ENCODE peak calls at places on chromosomes 3 and 15, in eight cellular contexts. One of them, this sample, is unnamed.

GRCh38 chr15:78638658-78639314 is 2.2 kb downstream of the CHRNB4 start:
- DNase-seq in uterus: no peak
- DNase-seq in esophagus squamous epithelium: no peak
- DNase-seq in thyroid gland: peak; percentile 53
- DNase-seq in HCT116: peak; percentile 31
- DNase-seq in testis: peak; percentile 79
- DNase-seq in A549: peak; percentile 70
- DNase-seq in ovary: no peak
- DNase-seq in this sample: peak; percentile 74

GRCh38 chr3:72246685-72247084 is 461.7 kb upstream of the PROK2 start:
- DNase-seq in ovary: no peak
- DNase-seq in esophagus squamous epithelium: no peak
- DNase-seq in HCT116: no peak
- DNase-seq in thyroid gland: no peak
- DNase-seq in A549: no peak
- DNase-seq in uterus: peak; percentile 34
- DNase-seq in testis: peak; percentile 29
- DNase-seq in this sample: no peak

GRCh38 chr3:141147657-141148056 is 84.0 kb upstream of the PXYLP1 start:
- DNase-seq in testis: no peak
- DNase-seq in uterus: no peak
- DNase-seq in thyroid gland: no peak
- DNase-seq in esophagus squamous epithelium: no peak
- DNase-seq in ovary: no peak
- DNase-seq in A549: no peak
- DNase-seq in HCT116: no peak
- DNase-seq in this sample: no peak

GRCh38 chr3:164940737-164941136 is 137.6 kb downstream of the SI start:
- DNase-seq in thyroid gland: no peak
- DNase-seq in ovary: no peak
- DNase-seq in testis: no peak
- DNase-seq in HCT116: no peak
- DNase-seq in A549: no peak
- DNase-seq in uterus: no peak
- DNase-seq in esophagus squamous epithelium: no peak
- DNase-seq in this sample: no peak

GRCh38 chr15:95265419-95265997 is 1034.1 kb downstream of the MCTP2 start:
- DNase-seq in A549: no peak
- DNase-seq in testis: no peak
- DNase-seq in HCT116: no peak
- DNase-seq in uterus: no peak
- DNase-seq in ovary: no peak
- DNase-seq in esophagus squamous epithelium: no peak
- DNase-seq in thyroid gland: no peak
- DNase-seq in this sample: no peak

GRCh38 chr15:57340673-57341259 is 35.5 kb upstream of the CGNL1 start:
- DNase-seq in A549: peak; percentile 76
- DNase-seq in testis: peak; percentile 57
- DNase-seq in uterus: peak; percentile 43
- DNase-seq in HCT116: peak; percentile 56
- DNase-seq in ovary: peak; percentile 64
- DNase-seq in esophagus squamous epithelium: no peak
- DNase-seq in thyroid gland: peak; percentile 56
- DNase-seq in this sample: no peak

GRCh38 chr3:8759038-8759755 is 10.2 kb downstream of the OXTR start:
- DNase-seq in uterus: no peak
- DNase-seq in thyroid gland: no peak
- DNase-seq in ovary: no peak
- DNase-seq in A549: no peak
- DNase-seq in HCT116: no peak
- DNase-seq in testis: no peak
- DNase-seq in esophagus squamous epithelium: no peak
- DNase-seq in this sample: no peak

GRCh38 chr3:39641210-39641718 is 168.1 kb upstream of the MYRIP start:
- DNase-seq in thyroid gland: no peak
- DNase-seq in uterus: no peak
- DNase-seq in ovary: no peak
- DNase-seq in A549: no peak
- DNase-seq in HCT116: no peak
- DNase-seq in esophagus squamous epithelium: no peak
- DNase-seq in testis: no peak
- DNase-seq in this sample: no peak

GRCh38 chr15:41930221-41930866 is 36.5 kb upstream of the SPTBN5 start:
- DNase-seq in A549: peak; percentile 92
- DNase-seq in ovary: no peak
- DNase-seq in uterus: no peak
- DNase-seq in HCT116: peak; percentile 31
- DNase-seq in esophagus squamous epithelium: no peak
- DNase-seq in testis: no peak
- DNase-seq in thyroid gland: no peak
- DNase-seq in this sample: peak; percentile 66

GRCh38 chr15:69607101-69607500 is 154.5 kb downstream of the RPLP1 start:
- DNase-seq in ovary: no peak
- DNase-seq in uterus: no peak
- DNase-seq in esophagus squamous epithelium: no peak
- DNase-seq in thyroid gland: no peak
- DNase-seq in A549: no peak
- DNase-seq in testis: no peak
- DNase-seq in HCT116: no peak
- DNase-seq in this sample: no peak

GRCh38 chr15:42363487-42363886 is 4.2 kb downstream of the CAPN3 start:
- DNase-seq in testis: no peak
- DNase-seq in A549: no peak
- DNase-seq in uterus: no peak
- DNase-seq in ovary: no peak
- DNase-seq in esophagus squamous epithelium: no peak
- DNase-seq in HCT116: no peak
- DNase-seq in thyroid gland: no peak
- DNase-seq in this sample: no peak

GRCh38 chr3:113536627-113537101 is 4.3 kb downstream of the SIDT1 start:
- DNase-seq in HCT116: no peak
- DNase-seq in uterus: no peak
- DNase-seq in thyroid gland: no peak
- DNase-seq in A549: peak; percentile 88
- DNase-seq in testis: no peak
- DNase-seq in ovary: no peak
- DNase-seq in esophagus squamous epithelium: no peak
- DNase-seq in this sample: no peak

GRCh38 chr3:58524326-58524888 is 12.6 kb downstream of the ACOX2 start:
- DNase-seq in testis: no peak
- DNase-seq in thyroid gland: no peak
- DNase-seq in HCT116: no peak
- DNase-seq in ovary: no peak
- DNase-seq in uterus: no peak
- DNase-seq in esophagus squamous epithelium: no peak
- DNase-seq in A549: no peak
- DNase-seq in this sample: no peak
- H3K27ac ChIP-seq in testis: no peak overlapping the region
- H3K27ac ChIP-seq in thyroid gland: no peak overlapping the region
- H3K27ac ChIP-seq in HCT116: no peak overlapping the region
- H3K27ac ChIP-seq in ovary: no peak overlapping the region
- H3K27ac ChIP-seq in uterus: no peak overlapping the region
- H3K27ac ChIP-seq in esophagus squamous epithelium: no peak overlapping the region
- H3K27ac ChIP-seq in A549: peak overlapping the region; percentile 32
- H3K27ac ChIP-seq in this sample: no peak overlapping the region

DNA sequence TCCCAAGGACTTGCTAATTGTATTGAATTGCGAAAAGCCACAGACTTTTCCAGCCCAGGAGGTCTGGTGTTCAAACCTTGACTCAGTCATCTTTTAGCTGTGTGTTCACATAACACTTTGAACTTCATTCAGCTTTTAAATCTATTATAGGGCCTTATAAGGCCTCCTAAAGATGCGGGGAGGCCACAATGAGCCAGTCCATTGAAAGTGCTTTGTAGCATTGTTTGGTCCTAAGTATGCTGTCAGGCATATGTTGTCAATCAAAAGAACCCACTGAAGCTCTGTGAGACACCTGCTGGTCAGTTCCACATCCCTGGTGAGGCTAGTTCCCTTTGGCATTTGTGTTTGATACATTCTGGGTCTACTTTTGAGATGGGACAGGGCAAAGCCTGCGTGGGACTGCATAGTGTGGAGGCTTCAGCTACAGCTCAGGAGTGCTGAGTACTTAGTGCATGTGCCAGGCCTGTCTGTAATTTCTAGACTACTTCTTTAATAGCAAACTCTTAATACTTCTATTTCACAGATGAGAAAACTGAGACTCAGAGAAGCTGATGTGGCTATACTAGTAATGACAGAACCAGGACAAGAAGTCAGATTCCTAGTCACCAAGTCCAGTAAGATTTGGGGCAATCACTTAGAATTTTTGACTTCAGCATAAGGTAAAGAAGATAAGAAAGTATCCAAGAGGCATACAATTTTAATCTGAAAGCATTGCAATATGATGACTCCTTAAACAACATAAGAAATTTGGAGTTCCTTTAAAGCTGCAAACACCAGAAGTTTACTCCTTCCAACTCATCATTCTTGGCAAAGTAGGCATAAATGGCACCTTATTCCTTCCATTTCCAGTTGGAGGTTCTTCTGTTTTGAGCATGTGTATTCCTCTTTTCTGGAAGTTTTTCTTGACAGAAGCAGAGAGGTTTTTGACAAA is 213.0 kb downstream of the PDCD6IP start:
- DNase-seq in ovary: no peak
- DNase-seq in HCT116: peak; percentile 8
- DNase-seq in thyroid gland: no peak
- DNase-seq in uterus: no peak
- DNase-seq in A549: peak; percentile 51
- DNase-seq in testis: no peak
- DNase-seq in esophagus squamous epithelium: no peak
- DNase-seq in this sample: no peak
- H3K4me1 ChIP-seq in ovary: no peaks in the 10 kb centered on the region
- H3K4me1 ChIP-seq in HCT116: peaks cover 4% of the 10 kb centered on the region
- H3K4me1 ChIP-seq in thyroid gland: no peaks in the 10 kb centered on the region
- H3K4me1 ChIP-seq in uterus: no peaks in the 10 kb centered on the region
- H3K4me1 ChIP-seq in A549: peaks cover 58% of the 10 kb centered on the region
- H3K4me1 ChIP-seq in testis: no peaks in the 10 kb centered on the region
- H3K4me1 ChIP-seq in esophagus squamous epithelium: peaks cover 19% of the 10 kb centered on the region
- H3K4me1 ChIP-seq in this sample: no peaks in the 10 kb centered on the region

GRCh38 chr3:11271986-11272904 is at the start of gene ATG7:
- DNase-seq in testis: peak; percentile 98
- DNase-seq in esophagus squamous epithelium: peak; percentile 87
- DNase-seq in A549: peak; percentile 97
- DNase-seq in uterus: peak; percentile 97
- DNase-seq in ovary: peak; percentile 99
- DNase-seq in HCT116: peak; percentile 87
- DNase-seq in thyroid gland: peak; percentile 98
- DNase-seq in this sample: peak; percentile 97
- TF ChIP-seq POLR2A in testis: no peak
- TF ChIP-seq POLR2A in esophagus squamous epithelium: no peak
- TF ChIP-seq POLR2A in A549: peak; percentile 94
- TF ChIP-seq POLR2A in uterus: peak; percentile 83
- TF ChIP-seq POLR2A in ovary: peak; percentile 90
- TF ChIP-seq POLR2A in HCT116: no peak
- TF ChIP-seq POLR2A in thyroid gland: no peak
- TF ChIP-seq POLR2A in this sample: peak; percentile 78

GRCh38 chr3:115834068-115834467 is 210.8 kb downstream of the GAP43 start:
- DNase-seq in ovary: no peak
- DNase-seq in uterus: no peak
- DNase-seq in esophagus squamous epithelium: no peak
- DNase-seq in A549: no peak
- DNase-seq in thyroid gland: no peak
- DNase-seq in HCT116: no peak
- DNase-seq in testis: no peak
- DNase-seq in this sample: no peak

GRCh38 chr3:115830764-115831395 is 207.6 kb downstream of the GAP43 start:
- DNase-seq in esophagus squamous epithelium: no peak
- DNase-seq in uterus: no peak
- DNase-seq in ovary: no peak
- DNase-seq in testis: no peak
- DNase-seq in thyroid gland: no peak
- DNase-seq in A549: no peak
- DNase-seq in HCT116: no peak
- DNase-seq in this sample: no peak

GRCh38 chr3:115832265-115832664 is 209.0 kb downstream of the GAP43 start:
- DNase-seq in thyroid gland: no peak
- DNase-seq in uterus: no peak
- DNase-seq in esophagus squamous epithelium: no peak
- DNase-seq in testis: no peak
- DNase-seq in HCT116: no peak
- DNase-seq in ovary: no peak
- DNase-seq in A549: no peak
- DNase-seq in this sample: no peak

GRCh38 chr3:115833074-115833473 is 209.8 kb downstream of the GAP43 start:
- DNase-seq in thyroid gland: no peak
- DNase-seq in A549: no peak
- DNase-seq in HCT116: no peak
- DNase-seq in ovary: no peak
- DNase-seq in testis: no peak
- DNase-seq in esophagus squamous epithelium: no peak
- DNase-seq in uterus: no peak
- DNase-seq in this sample: no peak

DNA sequence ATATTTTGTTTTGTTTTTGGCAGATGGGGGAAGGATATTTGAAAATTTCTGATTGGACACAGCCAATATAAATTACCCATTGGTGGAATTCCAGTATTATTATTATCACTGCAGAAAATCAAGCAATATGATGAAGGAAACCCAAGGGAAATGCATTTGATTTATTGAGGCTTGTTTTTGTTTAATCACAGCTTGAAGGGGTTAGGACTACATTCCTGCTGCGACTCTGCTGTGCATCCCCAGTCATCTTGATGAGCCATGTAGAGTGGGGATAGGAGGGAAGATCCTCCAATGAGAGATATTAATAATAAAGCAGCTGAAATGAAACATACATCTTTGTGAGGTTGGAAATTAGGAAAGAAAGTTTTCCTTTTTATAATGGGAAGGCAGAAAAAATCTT is 208.6 kb downstream of the GAP43 start:
- DNase-seq in uterus: no peak
- DNase-seq in ovary: no peak
- DNase-seq in testis: no peak
- DNase-seq in esophagus squamous epithelium: no peak
- DNase-seq in A549: no peak
- DNase-seq in thyroid gland: no peak
- DNase-seq in HCT116: no peak
- DNase-seq in this sample: no peak
- H3K27ac ChIP-seq in uterus: no peak overlapping the region
- H3K27ac ChIP-seq in ovary: no peak overlapping the region
- H3K27ac ChIP-seq in testis: no peak overlapping the region
- H3K27ac ChIP-seq in esophagus squamous epithelium: no peak overlapping the region
- H3K27ac ChIP-seq in A549: no peak overlapping the region
- H3K27ac ChIP-seq in thyroid gland: no peak overlapping the region
- H3K27ac ChIP-seq in HCT116: no peak overlapping the region
- H3K27ac ChIP-seq in this sample: no peak overlapping the region

This sample was measured in adrenal gland.